ENCODE peak calls at places on chromosomes 13 and 19, in nine cellular contexts. V, P, W, U, L, N, G, C and S are unnamed samples.

GRCh38 chr19:40241809-40242384 is 15.4 kb upstream of the CCNP start:
- DNase-seq in V (no peak), P (no peak), W (no peak), U (no peak), L (no peak), N (no peak), G (no peak), C (no peak), S (no peak)

GRCh38 chr13:44921931-44922758 is 67.1 kb downstream of the NUFIP1 start:
- DNase-seq in V (no peak), P (peak; percentile 95), W (peak; percentile 65), U (peak; percentile 29), L (peak; percentile 91), N (no peak), G (no peak), C (peak; percentile 53), S (no peak)

GRCh38 chr13:26695891-26696311 is 64.7 kb downstream of the GPR12 start:
- DNase-seq in V (no peak), P (no peak), W (no peak), U (no peak), L (no peak), N (no peak), G (no peak), C (no peak), S (no peak)

GRCh38 chr13:110499621-110500281 is 61.8 kb downstream of the RAB20 start:
- DNase-seq in V (no peak), P (no peak), W (no peak), U (no peak), L (peak; percentile 80), N (no peak), G (no peak), C (no peak), S (no peak)

GRCh38 chr19:18587561-18587960 is 1.0 kb upstream of the REX1BD start:
- DNase-seq in V (no peak), P (no peak), W (no peak), U (no peak), L (no peak), N (no peak), G (no peak), C (no peak), S (no peak)

GRCh38 chr13:46905249-46905648 is 8.4 kb upstream of the HTR2A start:
- DNase-seq in V (no peak), P (peak; percentile 54), W (no peak), U (no peak), L (peak; percentile 55), N (no peak), G (peak; percentile 7), C (no peak), S (peak; percentile 51)

GRCh38 chr13:101332583-101332982 is 83.7 kb downstream of the NALCN start:
- DNase-seq in V (no peak), P (no peak), W (no peak), U (no peak), L (no peak), N (no peak), G (no peak), C (no peak), S (no peak)

GRCh38 chr19:46571495-46571894 is 29.6 kb upstream of the CALM3 start:
- DNase-seq in V (peak; percentile 63), P (peak; percentile 30), W (peak; percentile 24), U (peak; percentile 46), L (peak; percentile 38), N (peak; percentile 32), G (peak; percentile 11), C (peak; percentile 42), S (peak; percentile 91)

GRCh38 chr19:44757057-44757734 is 8.7 kb downstream of the BCL3 start:
- DNase-seq in V (peak; percentile 89), P (no peak), W (no peak), U (no peak), L (no peak), N (no peak), G (no peak), C (no peak), S (peak; percentile 49)

GRCh38 chr13:60143775-60144174 is 20.0 kb downstream of the DIAPH3 start:
- DNase-seq in V (no peak), P (no peak), W (no peak), U (no peak), L (peak; percentile 21), N (no peak), G (no peak), C (no peak), S (peak; percentile 20)

GRCh38 chr13:41179593-41180250 is 14.6 kb downstream of the KBTBD7 start:
- DNase-seq in V (no peak), P (peak; percentile 81), W (no peak), U (no peak), L (peak; percentile 37), N (no peak), G (no peak), C (no peak), S (no peak)

GRCh38 chr19:53365899-53366493 is 491 bp downstream of the ZNF525 start:
- DNase-seq in V (peak; percentile 47), P (peak; percentile 63), W (peak; percentile 65), U (no peak), L (peak; percentile 50), N (peak; percentile 30), G (no peak), C (no peak), S (peak; percentile 68)

GRCh38 chr19:19568802-19569756 is 31.0 kb downstream of the CILP2 start:
- DNase-seq in V (no peak), P (peak; percentile 82), W (no peak), U (no peak), L (peak; percentile 46), N (no peak), G (no peak), C (peak; percentile 64), S (no peak)

GRCh38 chr19:14427461-14427860 is 5.6 kb upstream of the PKN1 start:
- DNase-seq in V (no peak), P (no peak), W (no peak), U (no peak), L (no peak), N (no peak), G (no peak), C (no peak), S (no peak)
- H3K9me2 ChIP-seq in V (no peaks in the 10 kb centered on the region), P (no peaks in the 10 kb centered on the region), W (no peaks in the 10 kb centered on the region), U (no peaks in the 10 kb centered on the region), L (no peaks in the 10 kb centered on the region), N (no peaks in the 10 kb centered on the region), G (no peaks in the 10 kb centered on the region), C (no peaks in the 10 kb centered on the region), S (peaks cover 5% of the 10 kb centered on the region)

GRCh38 chr19:54921082-54921481 is 15.1 kb downstream of the NCR1 start:
- DNase-seq in V (no peak), P (no peak), W (no peak), U (no peak), L (no peak), N (peak; percentile 39), G (no peak), C (no peak), S (no peak)

GRCh38 chr19:54928299-54928698 is 19.0 kb downstream of the NLRP7 start:
- DNase-seq in V (no peak), P (peak; percentile 12), W (no peak), U (peak; percentile 6), L (no peak), N (no peak), G (peak; percentile 75), C (no peak), S (peak; percentile 68)

GRCh38 chr19:54918499-54918898 is 12.6 kb downstream of the NCR1 start:
- DNase-seq in V (no peak), P (no peak), W (no peak), U (no peak), L (no peak), N (no peak), G (no peak), C (no peak), S (no peak)

DNA sequence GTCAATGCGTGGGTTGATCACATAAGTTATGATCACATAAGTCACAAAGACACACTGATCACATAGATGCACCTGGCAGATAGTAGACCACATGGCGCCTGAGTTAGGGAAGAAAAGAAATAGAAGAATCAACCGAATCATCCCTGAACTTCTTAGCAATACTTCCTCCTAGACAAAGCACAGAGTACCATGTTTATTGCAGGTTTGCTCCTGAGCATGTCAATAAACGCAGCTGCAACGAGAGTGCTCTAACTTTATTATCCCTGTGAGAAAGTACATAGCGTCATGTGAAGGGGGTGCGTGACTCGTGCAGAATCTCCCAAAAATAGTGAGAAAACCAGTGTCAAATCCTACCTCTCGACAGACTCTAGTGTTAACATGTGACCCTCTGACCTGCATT is 17.3 kb downstream of the NCR1 start:
- DNase-seq in V (no peak), P (no peak), W (no peak), U (no peak), L (no peak), N (no peak), G (no peak), C (no peak), S (no peak)
- H3K9me2 ChIP-seq in V (no peaks in the 10 kb centered on the region), P (no peaks in the 10 kb centered on the region), W (no peaks in the 10 kb centered on the region), U (no peaks in the 10 kb centered on the region), L (no peaks in the 10 kb centered on the region), N (no peaks in the 10 kb centered on the region), G (no peaks in the 10 kb centered on the region), C (no peaks in the 10 kb centered on the region), S (no peaks in the 10 kb centered on the region)

GRCh38 chr13:84255226-84255625 is 373.0 kb upstream of the SLITRK1 start:
- DNase-seq in V (no peak), P (no peak), W (no peak), U (no peak), L (no peak), N (no peak), G (no peak), C (no peak), S (no peak)
- H3K9me2 ChIP-seq in V (no peaks in the 10 kb centered on the region), P (no peaks in the 10 kb centered on the region), W (no peaks in the 10 kb centered on the region), U (no peaks in the 10 kb centered on the region), L (no peaks in the 10 kb centered on the region), N (no peaks in the 10 kb centered on the region), G (peaks cover 3% of the 10 kb centered on the region), C (no peaks in the 10 kb centered on the region), S (peaks cover 4% of the 10 kb centered on the region)

DNA sequence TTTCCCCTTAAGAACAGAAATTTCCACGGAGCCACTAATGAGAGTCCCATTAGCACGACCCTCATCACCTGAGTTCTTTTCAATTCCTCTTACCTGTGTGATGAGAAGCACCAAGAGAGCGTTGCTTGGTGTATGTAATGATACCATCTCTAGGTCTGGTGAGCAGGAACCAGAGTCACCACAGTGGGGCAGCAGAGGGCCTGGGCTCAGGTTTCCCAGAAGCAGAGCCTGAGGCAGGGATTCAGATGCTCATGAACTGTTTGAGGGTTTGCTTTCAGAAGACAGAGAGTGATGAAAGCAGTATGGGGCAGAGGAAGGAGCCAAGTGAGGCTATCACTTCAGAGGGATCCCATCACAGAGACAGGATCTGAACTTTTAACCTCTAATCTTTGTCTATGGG is 3.1 kb upstream of the PTPRH start:
- DNase-seq in V (no peak), P (no peak), W (peak; percentile 34), U (peak; percentile 72), L (peak; percentile 95), N (peak; percentile 82), G (peak; percentile 87), C (no peak), S (peak; percentile 44)
- H3K9me2 ChIP-seq in V (no peaks in the 10 kb centered on the region), P (no peaks in the 10 kb centered on the region), W (no peaks in the 10 kb centered on the region), U (no peaks in the 10 kb centered on the region), L (no peaks in the 10 kb centered on the region), N (no peaks in the 10 kb centered on the region), G (no peaks in the 10 kb centered on the region), C (no peaks in the 10 kb centered on the region), S (no peaks in the 10 kb centered on the region)

DNA sequence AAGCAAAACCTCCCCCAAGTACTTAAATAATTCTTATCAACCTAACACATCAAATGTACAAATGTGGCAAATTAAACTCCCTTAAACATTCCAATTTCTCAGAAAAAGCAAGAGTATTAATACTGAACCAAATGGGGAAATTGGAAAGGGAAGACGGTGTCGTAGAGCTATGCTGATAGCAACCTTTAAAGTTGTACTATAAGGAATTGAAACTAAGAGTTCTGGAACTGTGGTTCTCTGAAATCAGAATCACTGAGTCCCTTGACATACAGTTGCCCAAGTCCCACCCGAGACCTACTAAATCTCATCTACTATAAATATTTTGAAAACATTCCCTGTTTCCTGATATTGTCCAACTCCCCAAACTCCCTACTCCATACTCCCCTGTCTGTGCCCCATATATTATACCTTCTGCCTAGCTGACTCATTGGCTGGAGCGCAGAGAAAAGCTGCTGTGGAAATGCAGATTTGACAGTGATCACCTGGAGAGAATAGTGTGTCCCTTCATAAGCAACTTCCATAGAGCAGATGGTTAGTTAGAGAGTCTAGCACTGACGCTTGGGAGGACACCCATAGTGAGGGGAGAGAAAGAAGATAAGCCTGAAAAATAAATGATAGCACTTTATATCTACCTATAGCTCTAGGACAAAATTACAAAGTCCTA is 51.4 kb upstream of the ITM2B start:
- DNase-seq in V (no peak), P (no peak), W (no peak), U (no peak), L (no peak), N (no peak), G (no peak), C (no peak), S (no peak)
- H3K9me2 ChIP-seq in V (no peaks in the 10 kb centered on the region), P (no peaks in the 10 kb centered on the region), W (no peaks in the 10 kb centered on the region), U (no peaks in the 10 kb centered on the region), L (no peaks in the 10 kb centered on the region), N (no peaks in the 10 kb centered on the region), G (no peaks in the 10 kb centered on the region), C (no peaks in the 10 kb centered on the region), S (peaks cover 3% of the 10 kb centered on the region)